ENCODE peak calls at places on chromosomes 13 and 19, in four cellular contexts. S is K562, V is HepG2, P is GM12878. R is an unnamed sample.

GRCh38 chr19:821228-821975 is at the start of gene PLPPR3:
- DNase-seq in S (peak; percentile 65), V (no peak), P (no peak), R (peak; percentile 84)

GRCh38 chr13:112466132-112467025 is 90.2 kb downstream of the SPACA7 start:
- DNase-seq in S (no peak), V (no peak), P (no peak), R (no peak)

GRCh38 chr13:42812311-42812710 is 30.9 kb downstream of the FAM216B start:
- DNase-seq in S (no peak), V (no peak), P (no peak), R (no peak)

GRCh38 chr13:38883783-38884182 is 106.8 kb downstream of the STOML3 start:
- DNase-seq in S (no peak), V (no peak), P (no peak), R (no peak)

GRCh38 chr19:34171539-34171876 is 796 bp upstream of the LSM14A start:
- DNase-seq in S (no peak), V (no peak), P (peak; percentile 51), R (no peak)

GRCh38 chr13:41064493-41064892 is 3.2 kb downstream of the WBP4 start:
- DNase-seq in S (no peak), V (no peak), P (no peak), R (no peak)

GRCh38 chr13:101869553-101869952 is 417.1 kb downstream of the ITGBL1 start:
- DNase-seq in S (no peak), V (no peak), P (no peak), R (no peak)

GRCh38 chr13:20331419-20331818 is 99.3 kb upstream of the GJB6 start:
- DNase-seq in S (no peak), V (no peak), P (no peak), R (no peak)

GRCh38 chr19:10517760-10518443 is 655 bp upstream of the S1PR5 start:
- DNase-seq in S (peak; percentile 64), V (no peak), P (no peak), R (no peak)

GRCh38 chr19:19192910-19193423 is 909 bp downstream of the RFXANK start:
- DNase-seq in S (no peak), V (no peak), P (no peak), R (no peak)

GRCh38 chr13:76792680-76793334 is 93.4 kb downstream of the KCTD12 start:
- DNase-seq in S (no peak), V (no peak), P (no peak), R (no peak)

GRCh38 chr13:92658293-92658692 is 568.3 kb upstream of the GPC6 start:
- DNase-seq in S (no peak), V (no peak), P (no peak), R (no peak)

GRCh38 chr13:105991622-105992254 is 543.7 kb downstream of the EFNB2 start:
- DNase-seq in S (no peak), V (no peak), P (no peak), R (no peak)

GRCh38 chr19:2816641-2817040 is 3.0 kb upstream of the ZNF554 start:
- DNase-seq in S (no peak), V (no peak), P (no peak), R (no peak)

GRCh38 chr19:35054626-35055025 is 13.1 kb downstream of the HPN start:
- DNase-seq in S (no peak), V (no peak), P (no peak), R (no peak)

GRCh38 chr13:97274782-97275252 is 52.7 kb downstream of the MBNL2 start:
- DNase-seq in S (no peak), V (peak; percentile 93), P (no peak), R (no peak)

GRCh38 chr13:65926750-65927171 is 1303.4 kb downstream of the PCDH9 start:
- DNase-seq in S (peak; percentile 33), V (peak; percentile 2), P (no peak), R (peak; percentile 12)

GRCh38 chr19:33390908-33391630 is 17.6 kb downstream of the CEBPG start:
- DNase-seq in S (no peak), V (no peak), P (no peak), R (no peak)

GRCh38 chr13:47256618-47257017 is 359.8 kb upstream of the HTR2A start:
- DNase-seq in S (no peak), V (no peak), P (no peak), R (no peak)

GRCh38 chr19:36526581-36526980 is 1.5 kb downstream of the ZNF260 start:
- DNase-seq in S (no peak), V (no peak), P (no peak), R (no peak)

GRCh38 chr19:36524617-36525016 is 3.5 kb downstream of the ZNF260 start:
- DNase-seq in S (no peak), V (no peak), P (no peak), R (no peak)

GRCh38 chr19:36528194-36528920 is at the start of gene ZNF260:
- DNase-seq in S (peak; percentile 94), V (peak; percentile 95), P (peak; percentile 79), R (peak; percentile 93)

GRCh38 chr19:36527873-36528193 is 238 bp downstream of the ZNF260 start:
- DNase-seq in S (no peak), V (no peak), P (no peak), R (no peak)

GRCh38 chr19:36528921-36529518 is 949 bp upstream of the ZNF260 start:
- DNase-seq in S (peak; percentile 52), V (peak; percentile 8), P (peak; percentile 19), R (no peak)
- TF ChIP-seq GABPA in S (no peak), V (no peak), P (no peak), R (no peak)

DNA sequence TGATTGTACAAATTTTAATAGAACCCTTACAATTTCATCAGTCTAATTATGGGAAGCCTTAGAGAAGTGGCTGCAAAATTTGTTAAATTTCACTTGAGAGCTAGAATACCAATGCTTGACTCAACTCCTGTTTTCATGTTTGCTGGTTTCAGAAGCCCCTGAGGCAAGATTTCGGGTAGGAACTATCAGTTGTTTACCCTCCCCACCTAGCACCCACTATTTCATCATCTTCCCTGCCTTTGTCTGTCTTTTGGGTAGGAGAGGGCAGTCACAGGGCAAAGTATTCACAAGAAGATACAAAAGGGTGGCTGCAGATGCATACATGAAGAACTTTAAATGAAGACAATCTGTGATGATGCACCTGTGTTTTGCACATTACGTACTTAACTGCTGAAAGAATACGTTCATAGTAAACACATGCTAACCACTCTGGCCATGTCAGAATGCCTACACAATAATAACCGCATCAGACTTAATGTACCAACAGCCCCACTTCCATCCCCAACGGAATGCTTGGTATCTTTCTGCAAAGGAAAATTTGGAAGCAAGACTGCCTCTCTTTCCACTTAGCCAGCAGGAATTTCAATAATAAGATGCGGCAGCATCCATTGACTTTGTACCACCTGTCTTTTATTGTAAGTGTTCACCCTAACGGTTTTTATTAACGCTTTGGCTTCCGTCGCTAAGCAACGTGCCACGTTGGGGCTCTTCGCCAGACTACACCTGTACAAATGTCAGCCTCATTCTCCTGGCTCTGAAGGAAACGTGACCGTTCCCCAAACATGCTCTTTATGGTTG is 30.4 kb downstream of the TPT1 start:
- DNase-seq in S (no peak), V (no peak), P (no peak), R (no peak)
- H3K4me3 ChIP-seq in S (no peak overlapping the region), V (no peak overlapping the region), P (peak overlapping the region; percentile 32), R (peak overlapping the region; percentile 42)

GRCh38 chr19:50562996-50563395 is 5.2 kb downstream of the LRRC4B start:
- DNase-seq in S (no peak), V (no peak), P (no peak), R (no peak)

GRCh38 chr19:50563597-50563996 is 4.6 kb downstream of the LRRC4B start:
- DNase-seq in S (no peak), V (no peak), P (no peak), R (no peak)

GRCh38 chr19:50564229-50565105 is 3.8 kb downstream of the LRRC4B start:
- DNase-seq in S (no peak), V (no peak), P (no peak), R (no peak)

GRCh38 chr19:50559636-50560035 is 8.6 kb downstream of the LRRC4B start:
- DNase-seq in S (no peak), V (no peak), P (no peak), R (no peak)

DNA sequence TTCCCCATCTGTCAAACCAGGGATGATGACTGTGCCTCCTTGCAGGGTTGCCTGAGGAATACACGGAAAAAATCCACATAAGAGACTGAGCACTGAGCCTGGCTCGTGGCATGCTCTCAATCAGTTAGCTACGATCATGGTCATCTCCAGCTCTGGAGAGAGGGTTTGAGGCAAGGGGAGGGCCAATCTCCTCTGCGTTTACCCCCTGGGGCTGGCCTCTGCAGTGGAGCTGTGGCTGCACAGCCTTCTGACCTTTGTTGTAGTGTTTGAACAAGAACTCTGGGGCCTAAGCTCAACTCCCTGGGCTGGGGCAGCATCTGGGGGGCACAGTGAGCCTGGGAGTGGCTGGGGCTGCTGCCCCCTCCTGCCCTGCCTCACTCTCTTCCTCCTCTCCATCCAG is 5.9 kb downstream of the LRRC4B start:
- DNase-seq in S (peak; percentile 31), V (no peak), P (no peak), R (no peak)
- H3K27me3 ChIP-seq in S (no peaks in the 10 kb centered on the region), V (peaks cover 43% of the 10 kb centered on the region), P (peaks cover 12% of the 10 kb centered on the region), R (peaks cover 19% of the 10 kb centered on the region)

GRCh38 chr19:49588370-49589122 is 2.4 kb upstream of the PRR12 start:
- DNase-seq in S (no peak), V (no peak), P (no peak), R (no peak)
- TF ChIP-seq GABPA in S (no peak), V (no peak), P (no peak), R (no peak)

GRCh38 chr13:111046590-111047141 is 68.4 kb upstream of the ARHGEF7 start:
- DNase-seq in S (peak; percentile 73), V (no peak), P (peak; percentile 36), R (peak; percentile 66)
- H3K4me3 ChIP-seq in S (no peak overlapping the region), V (no peak overlapping the region), P (no peak overlapping the region), R (no peak overlapping the region)

DNA sequence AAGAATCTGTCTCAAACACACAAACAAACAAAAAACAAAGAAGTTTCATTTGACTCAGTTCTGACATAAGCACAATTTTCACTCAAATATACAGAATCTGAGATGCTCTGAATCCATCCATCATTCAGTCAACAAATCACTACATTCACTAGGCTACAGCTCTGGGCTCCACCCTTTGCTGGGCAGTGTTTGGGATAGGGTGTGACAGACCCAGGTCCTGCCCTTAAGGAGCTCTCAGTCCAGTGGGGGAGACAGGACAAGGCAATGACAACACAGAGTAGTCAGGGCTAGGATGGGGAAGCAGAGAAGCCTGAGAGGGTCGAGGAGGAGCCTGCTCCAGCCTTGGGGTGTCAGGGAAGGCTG is 45.3 kb downstream of the SPTBN4 start:
- DNase-seq in S (no peak), V (no peak), P (no peak), R (no peak)
- H3K27me3 ChIP-seq in S (no peaks in the 10 kb centered on the region), V (peaks cover 3% of the 10 kb centered on the region), P (peaks cover 5% of the 10 kb centered on the region), R (peaks cover 29% of the 10 kb centered on the region)

GRCh38 chr13:114325729-114326128 is 11.4 kb downstream of the CHAMP1 start:
- DNase-seq in S (no peak), V (no peak), P (no peak), R (peak; percentile 55)
- TF ChIP-seq GABPA in S (no peak), V (no peak), P (no peak), R (no peak)

R was measured in HL-60.